ENCODE peak calls at places on chromosomes 6 and 20, in eight cellular contexts. T, D, U, W, I, M, O and X are unnamed samples.

GRCh38 chr6:75113446-75113845 is 92.4 kb downstream of the COL12A1 start:
- DNase-seq in W (no peak), T (no peak), M (no peak), I (no peak), O (no peak), U (no peak), D (no peak), X (no peak)

GRCh38 chr6:118468682-118469465 is 79.2 kb upstream of the PLN start:
- DNase-seq in U (no peak), W (no peak), I (no peak), O (peak; percentile 87), M (no peak), T (no peak), D (peak; percentile 47), X (no peak)

GRCh38 chr6:17042422-17043147 is 59.3 kb upstream of the STMND1 start:
- DNase-seq in O (no peak), D (peak; percentile 84), I (no peak), W (no peak), U (peak; percentile 82), M (peak; percentile 37), T (no peak), X (no peak)

GRCh38 chr20:35856866-35857265 is 85.1 kb downstream of the PHF20 start:
- DNase-seq in I (no peak), M (no peak), W (no peak), D (no peak), U (no peak), T (no peak), O (no peak), X (no peak)

GRCh38 chr6:53916804-53917463 is 122.1 kb downstream of the LRRC1 start:
- DNase-seq in W (no peak), O (no peak), U (no peak), T (no peak), I (no peak), D (no peak), M (no peak), X (no peak)

GRCh38 chr6:144953552-144954240 is 668.6 kb downstream of the UTRN start:
- DNase-seq in O (no peak), W (no peak), U (no peak), T (peak; percentile 81), M (no peak), D (no peak), I (no peak), X (no peak)

GRCh38 chr6:34018961-34019606 is 126.8 kb downstream of the GRM4 start:
- DNase-seq in T (no peak), O (no peak), M (no peak), I (no peak), W (no peak), D (no peak), U (no peak), X (no peak)

GRCh38 chr6:157763129-157763893 is 59.7 kb upstream of the SNX9 start:
- DNase-seq in M (peak; percentile 79), W (no peak), O (peak; percentile 83), U (no peak), D (peak; percentile 95), T (no peak), I (peak; percentile 97), X (peak; percentile 23)

GRCh38 chr6:22904413-22904812 is 335.0 kb downstream of the HDGFL1 start:
- DNase-seq in W (no peak), T (no peak), M (no peak), I (peak; percentile 31), U (no peak), D (no peak), O (no peak), X (no peak)

GRCh38 chr6:654136-654535 is 2.8 kb downstream of the HUS1B start:
- DNase-seq in T (no peak), D (no peak), U (no peak), M (no peak), W (no peak), O (no peak), I (no peak), X (no peak)

GRCh38 chr20:13009682-13010406 is 1.1 kb downstream of the SPTLC3 start:
- DNase-seq in O (no peak), W (no peak), M (no peak), I (peak; percentile 50), T (peak; percentile 84), D (peak; percentile 59), U (no peak), X (peak; percentile 17)

GRCh38 chr6:33851959-33852358 is 48.2 kb upstream of the MLN start:
- DNase-seq in W (no peak), I (no peak), U (peak; percentile 60), M (peak; percentile 60), O (no peak), D (peak; percentile 54), T (no peak), X (no peak)

GRCh38 chr6:90399970-90400369 is 103.3 kb upstream of the BACH2 start:
- DNase-seq in U (no peak), M (no peak), D (no peak), T (no peak), W (no peak), I (no peak), O (no peak), X (no peak)

GRCh38 chr6:15876406-15876805 is 213.6 kb upstream of the DTNBP1 start:
- DNase-seq in D (peak; percentile 46), I (no peak), O (no peak), T (peak; percentile 40), M (no peak), W (no peak), U (no peak), X (no peak)

GRCh38 chr6:41732601-41733348 is 2.6 kb downstream of the TFEB start:
- DNase-seq in T (no peak), M (no peak), I (no peak), O (peak; percentile 79), D (peak; percentile 58), W (no peak), U (no peak), X (peak; percentile 75)

GRCh38 chr20:38412877-38413577 is 22.1 kb downstream of the SNHG17 start:
- DNase-seq in W (peak; percentile 75), I (no peak), T (no peak), O (no peak), U (no peak), D (no peak), M (no peak), X (no peak)

GRCh38 chr20:16472045-16472872 is 101.0 kb downstream of the KIF16B start:
- DNase-seq in O (no peak), M (no peak), U (no peak), W (no peak), D (peak; percentile 20), T (no peak), I (no peak), X (no peak)

GRCh38 chr20:2283706-2284423 is 11.9 kb upstream of the TGM3 start:
- DNase-seq in W (no peak), O (no peak), D (peak; percentile 31), M (no peak), T (no peak), I (no peak), U (no peak), X (no peak)

GRCh38 chr6:139939189-139939979 is 564.9 kb upstream of the CITED2 start:
- DNase-seq in M (no peak), T (no peak), D (no peak), O (no peak), U (peak; percentile 67), W (no peak), I (no peak), X (no peak)

GRCh38 chr6:115191989-115192388 is 849.2 kb upstream of the HS3ST5 start:
- DNase-seq in W (no peak), T (no peak), I (no peak), U (no peak), M (no peak), O (no peak), D (no peak), X (no peak)

GRCh38 chr6:135087403-135087802 is 32.8 kb upstream of the HBS1L start:
- DNase-seq in O (no peak), M (peak; percentile 4), U (no peak), T (no peak), I (no peak), D (no peak), W (no peak), X (no peak)

GRCh38 chr20:20362774-20363435 is 5.0 kb upstream of the INSM1 start:
- DNase-seq in M (no peak), I (no peak), U (peak; percentile 87), W (no peak), O (peak; percentile 98), T (no peak), D (peak; percentile 17), X (peak; percentile 32)

GRCh38 chr6:137269347-137269746 is 50.2 kb upstream of the IFNGR1 start:
- DNase-seq in W (no peak), D (no peak), T (no peak), U (no peak), M (no peak), I (no peak), O (no peak), X (no peak)

GRCh38 chr6:127173541-127173940 is 55.1 kb downstream of the RSPO3 start:
- DNase-seq in T (no peak), W (no peak), M (no peak), U (no peak), D (no peak), O (no peak), I (no peak), X (no peak)

GRCh38 chr20:32184953-32185603 is 22.5 kb downstream of the PLAGL2 start:
- DNase-seq in U (no peak), D (no peak), I (no peak), T (no peak), O (no peak), M (no peak), W (no peak), X (no peak)

GRCh38 chr6:169899481-169900145 is 148.2 kb downstream of the ERMARD start:
- DNase-seq in I (no peak), O (no peak), U (no peak), W (peak; percentile 69), M (no peak), D (no peak), T (no peak), X (no peak)

GRCh38 chr6:90109141-90109540 is 187.5 kb downstream of the BACH2 start:
- DNase-seq in O (no peak), T (no peak), W (no peak), D (no peak), U (no peak), I (no peak), M (no peak), X (no peak)

GRCh38 chr6:170445487-170445886 is 107.6 kb downstream of the PSMB1 start:
- DNase-seq in U (no peak), W (peak; percentile 69), O (no peak), T (no peak), I (no peak), M (no peak), D (no peak), X (no peak)

GRCh38 chr6:125102411-125102810 is 51.2 kb upstream of the TPD52L1 start:
- DNase-seq in W (no peak), T (no peak), M (no peak), I (no peak), D (no peak), U (no peak), O (no peak), X (no peak)

GRCh38 chr6:5936140-5936539 is 70.6 kb downstream of the NRN1 start:
- DNase-seq in I (no peak), T (no peak), O (no peak), W (no peak), U (no peak), D (no peak), M (no peak), X (no peak)

GRCh38 chr6:7468382-7469081 is 72.9 kb upstream of the DSP start:
- DNase-seq in M (no peak), T (no peak), D (peak; percentile 63), W (no peak), U (no peak), I (no peak), O (no peak), X (no peak)

GRCh38 chr6:138161434-138162103 is at the start of gene ARFGEF3:
- DNase-seq in O (peak; percentile 70), U (peak; percentile 85), M (no peak), T (no peak), W (peak; percentile 83), I (no peak), D (peak; percentile 86), X (peak; percentile 56)

GRCh38 chr6:135651964-135652755 is 154.6 kb upstream of the AHI1 start:
- DNase-seq in I (no peak), W (no peak), O (no peak), U (peak; percentile 12), T (no peak), D (no peak), M (no peak), X (no peak)

GRCh38 chr6:148192310-148192709 is 150.3 kb upstream of the SASH1 start:
- DNase-seq in W (no peak), D (no peak), O (no peak), T (peak; percentile 66), M (no peak), U (no peak), I (peak; percentile 51), X (no peak)